ENCODE peak calls at places on chromosomes 6 and 20, in five cellular contexts. R is epithelial cell of esophagus; O is CD4-positive, alpha-beta T cell; C is NB4; L is AG04449. K is an unnamed sample.

GRCh38 chr6:149965191-149966020 is 1.7 kb downstream of the ULBP1 start:
- DNase-seq in R (peak), O (peak), C (no peak), L (no peak), K (no peak)

GRCh38 chr6:111644893-111645430 is 39.3 kb upstream of the TRAF3IP2 start:
- DNase-seq in R (no peak), O (no peak), C (no peak), L (no peak), K (no peak)

GRCh38 chr20:5945963-5946362 is 4.4 kb downstream of the TRMT6 start:
- DNase-seq in R (peak), O (no peak), C (peak), L (no peak), K (no peak)

GRCh38 chr6:132063738-132064137 is 112.6 kb upstream of the CCN2 start:
- DNase-seq in R (peak), O (no peak), C (no peak), L (no peak), K (no peak)

GRCh38 chr6:21791596-21791995 is 198.0 kb downstream of the SOX4 start:
- DNase-seq in R (no peak), O (no peak), C (no peak), L (no peak), K (no peak)

GRCh38 chr6:41488392-41489129 is 57.6 kb upstream of the FOXP4 start:
- DNase-seq in R (no peak), O (no peak), C (no peak), L (peak), K (no peak)

GRCh38 chr6:31209137-31209536 is 38.7 kb upstream of the POU5F1 start:
- DNase-seq in R (no peak), O (no peak), C (no peak), L (no peak), K (no peak)

GRCh38 chr6:164045082-164045481 is 630.6 kb downstream of the QKI start:
- DNase-seq in R (no peak), O (no peak), C (no peak), L (no peak), K (no peak)

GRCh38 chr20:24948939-24949679 is at the start of gene CST7:
- DNase-seq in R (no peak), O (peak), C (peak), L (no peak), K (peak)

GRCh38 chr6:94570576-94570975 is 1006.8 kb upstream of the MANEA start:
- DNase-seq in R (no peak), O (no peak), C (no peak), L (no peak), K (no peak)

GRCh38 chr6:13383280-13384163 is 55.2 kb upstream of the TBC1D7 start:
- DNase-seq in R (peak), O (no peak), C (no peak), L (no peak), K (no peak)

GRCh38 chr6:93164781-93165180 is 254.6 kb downstream of the EPHA7 start:
- DNase-seq in R (no peak), O (no peak), C (no peak), L (no peak), K (no peak)

GRCh38 chr20:9660236-9660868 is 146.0 kb downstream of the LAMP5 start:
- DNase-seq in R (peak), O (no peak), C (peak), L (no peak), K (no peak)

GRCh38 chr20:36128463-36129176 is 25.9 kb upstream of the EPB41L1 start:
- DNase-seq in R (peak), O (no peak), C (peak), L (peak), K (no peak)

GRCh38 chr20:16606468-16606867 is 33.2 kb upstream of the KIF16B start:
- DNase-seq in R (no peak), O (no peak), C (no peak), L (no peak), K (no peak)

GRCh38 chr6:33794910-33795615 is 6.1 kb upstream of the LEMD2 start:
- DNase-seq in R (no peak), O (no peak), C (no peak), L (no peak), K (peak)

GRCh38 chr6:2081155-2082138 is 164.0 kb downstream of the GMDS start:
- DNase-seq in R (no peak), O (no peak), C (peak), L (no peak), K (no peak)

GRCh38 chr20:44644384-44645131 is 6.9 kb downstream of the ADA start:
- DNase-seq in R (no peak), O (peak), C (peak), L (no peak), K (no peak)

GRCh38 chr20:44961868-44962267 is 1.7 kb upstream of the TOMM34 start:
- DNase-seq in R (peak), O (no peak), C (no peak), L (no peak), K (no peak)

GRCh38 chr6:154341876-154342275 is 14.7 kb downstream of the IPCEF1 start:
- DNase-seq in R (peak), O (no peak), C (no peak), L (no peak), K (no peak)

GRCh38 chr6:69835414-69836179 is 30.8 kb upstream of the COL19A1 start:
- DNase-seq in R (peak), O (no peak), C (peak), L (peak), K (no peak)

GRCh38 chr6:39114707-39115599 is at the start of gene SAYSD1:
- DNase-seq in R (peak), O (peak), C (peak), L (peak), K (peak)

GRCh38 chr6:89260832-89261231 is 43.7 kb upstream of the GABRR1 start:
- DNase-seq in R (peak), O (no peak), C (peak), L (no peak), K (no peak)

GRCh38 chr20:64237316-64237715 is 18.2 kb upstream of the PCMTD2 start:
- DNase-seq in R (no peak), O (no peak), C (no peak), L (no peak), K (peak)

GRCh38 chr20:38434770-38435554 is at the start of gene SNHG17:
- DNase-seq in R (peak), O (peak), C (peak), L (peak), K (peak)
- TF ChIP-seq CTCF in R (peak), O (peak), C (peak), L (peak), K (peak)

GRCh38 chr20:21125849-21126840 is at the start of gene KIZ:
- DNase-seq in R (peak), O (peak), C (peak), L (no peak), K (peak)

GRCh38 chr20:21127201-21127981 is 1.5 kb downstream of the KIZ start:
- DNase-seq in R (no peak), O (no peak), C (no peak), L (no peak), K (no peak)

GRCh38 chr20:21129861-21130260 is 4.0 kb downstream of the KIZ start:
- DNase-seq in R (no peak), O (no peak), C (no peak), L (no peak), K (no peak)

GRCh38 chr20:21124190-21124589 is 1.7 kb upstream of the KIZ start:
- DNase-seq in R (no peak), O (no peak), C (no peak), L (no peak), K (no peak)

GRCh38 chr20:21125072-21125848 is 622 bp upstream of the KIZ start:
- DNase-seq in R (peak), O (no peak), C (no peak), L (peak), K (no peak)
- TF ChIP-seq CTCF in R (peak), O (no peak), C (no peak), L (peak), K (peak)

GRCh38 chr6:24908555-24908954 is 27.2 kb downstream of the RIPOR2 start:
- DNase-seq in R (no peak), O (no peak), C (no peak), L (no peak), K (no peak)

GRCh38 chr6:24910331-24910849 is 25.4 kb downstream of the RIPOR2 start:
- DNase-seq in R (no peak), O (no peak), C (no peak), L (no peak), K (no peak)

GRCh38 chr6:24910850-24911712 is 24.7 kb downstream of the RIPOR2 start:
- DNase-seq in R (peak), O (peak), C (peak), L (no peak), K (no peak)

GRCh38 chr6:24907959-24908358 is 27.8 kb downstream of the RIPOR2 start:
- DNase-seq in R (no peak), O (no peak), C (peak), L (no peak), K (no peak)

GRCh38 chr6:24909281-24910216 is 26.2 kb downstream of the RIPOR2 start:
- DNase-seq in R (no peak), O (no peak), C (no peak), L (no peak), K (no peak)
- TF ChIP-seq CTCF in R (no peak), O (no peak), C (no peak), L (no peak), K (no peak)

DNA sequence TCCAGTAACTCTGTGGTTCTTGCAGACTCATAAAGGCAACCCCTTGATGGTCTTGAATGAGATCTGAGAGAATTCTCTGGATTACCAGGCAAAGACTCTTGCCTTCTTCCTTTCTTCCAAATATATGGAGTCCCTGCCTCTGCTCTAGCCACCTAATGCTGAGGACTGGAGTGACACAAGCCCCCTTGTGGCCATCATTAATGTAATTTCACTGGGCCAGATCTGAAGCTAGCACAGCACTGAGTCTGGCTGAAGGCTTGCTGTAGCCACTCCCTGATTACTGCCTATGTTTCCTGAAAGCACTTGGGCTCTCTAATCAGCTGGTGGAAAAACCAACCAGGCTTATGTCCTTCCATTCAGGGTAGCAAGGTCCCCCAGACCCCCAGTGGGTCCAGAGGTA is 559.3 kb upstream of the IRAK1BP1 start:
- DNase-seq in R (peak), O (no peak), C (peak), L (no peak), K (no peak)
- TF ChIP-seq CTCF in R (peak), O (no peak), C (no peak), L (peak), K (peak)

DNA sequence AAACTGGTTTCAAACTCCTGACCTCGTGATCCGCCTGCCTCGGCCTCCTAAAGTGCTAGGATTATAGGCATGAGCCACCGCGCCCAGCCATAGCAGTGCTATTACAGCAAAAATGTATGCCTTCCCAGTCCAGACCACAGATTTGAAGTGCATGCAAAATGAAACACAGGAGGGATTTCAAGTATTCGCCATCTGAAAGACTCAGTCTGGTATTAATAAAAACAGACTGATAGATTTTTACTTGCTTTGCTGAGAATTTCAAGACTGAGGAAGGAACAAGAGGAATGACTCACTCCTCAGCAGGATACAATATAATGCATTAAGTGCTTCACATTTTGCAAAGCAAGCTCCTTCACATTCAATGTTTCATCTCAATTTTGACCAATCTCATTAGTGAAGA is 134.9 kb downstream of the TMEM200A start:
- DNase-seq in R (peak), O (no peak), C (no peak), L (peak), K (no peak)
- TF ChIP-seq CTCF in R (no peak), O (no peak), C (no peak), L (no peak), K (no peak)

GRCh38 chr20:46152824-46153586 is 34.9 kb downstream of the CD40 start:
- DNase-seq in R (no peak), O (no peak), C (no peak), L (no peak), K (no peak)

GRCh38 chr20:46154796-46155195 is 36.7 kb downstream of the CD40 start:
- DNase-seq in R (no peak), O (no peak), C (no peak), L (no peak), K (no peak)

GRCh38 chr20:46148313-46149213 is 30.4 kb downstream of the CD40 start:
- DNase-seq in R (peak), O (no peak), C (no peak), L (no peak), K (no peak)

GRCh38 chr20:46150982-46151381 is 32.9 kb downstream of the CD40 start:
- DNase-seq in R (no peak), O (no peak), C (no peak), L (no peak), K (no peak)

GRCh38 chr20:46151936-46152335 is 33.8 kb downstream of the CD40 start:
- DNase-seq in R (no peak), O (no peak), C (peak), L (no peak), K (no peak)
- TF ChIP-seq CTCF in R (peak), O (peak), C (peak), L (peak), K (peak)

GRCh38 chr6:143283887-143284640 is 166.4 kb downstream of the ADAT2 start:
- DNase-seq in R (no peak), O (no peak), C (no peak), L (no peak), K (no peak)

GRCh38 chr6:143276436-143276835 is 174.1 kb downstream of the ADAT2 start:
- DNase-seq in R (no peak), O (no peak), C (peak), L (no peak), K (no peak)

GRCh38 chr6:143279385-143279784 is 171.1 kb downstream of the ADAT2 start:
- DNase-seq in R (peak), O (no peak), C (peak), L (no peak), K (no peak)
- TF ChIP-seq CTCF in R (peak), O (no peak), C (peak), L (peak), K (peak)

DNA sequence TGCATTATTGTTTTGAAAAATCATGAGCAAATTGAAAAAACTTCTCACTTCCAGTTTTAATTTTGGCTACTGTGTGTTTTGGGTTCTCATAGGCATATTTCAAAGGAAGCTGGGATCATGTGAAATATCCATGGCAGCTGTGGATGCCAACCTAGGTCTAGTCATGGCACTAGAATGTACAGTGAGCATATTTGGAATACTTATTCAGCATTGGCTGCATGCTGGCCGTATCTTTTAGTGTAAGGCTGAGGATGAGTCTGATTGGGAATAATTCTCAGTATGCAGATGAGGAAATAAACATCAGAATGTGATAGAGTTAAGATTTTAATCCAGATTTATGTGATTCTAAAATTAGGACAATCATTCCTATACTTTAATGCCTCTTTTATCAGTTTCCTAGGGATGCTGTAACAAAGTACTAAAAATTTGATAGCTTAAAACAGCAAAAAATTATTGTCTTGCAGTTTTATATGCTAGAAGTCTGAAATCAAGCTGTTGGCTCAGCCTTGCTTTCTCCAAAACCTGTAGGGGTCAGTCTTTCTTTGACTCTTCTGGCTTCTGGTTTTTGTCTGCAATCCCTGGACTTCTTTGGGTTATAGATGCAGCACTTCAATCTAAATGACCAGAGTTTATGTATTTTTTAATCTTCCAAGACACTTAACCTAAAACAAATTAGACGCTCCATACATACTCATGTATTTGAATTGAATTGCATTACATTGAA is 37.7 kb upstream of the DEFB112 start:
- DNase-seq in R (peak), O (no peak), C (no peak), L (peak), K (no peak)
- TF ChIP-seq CTCF in R (no peak), O (no peak), C (no peak), L (no peak), K (peak)